ENCODE peak calls at places on chromosomes 2 and 18, in four cellular contexts. F, V, W and B are unnamed samples.

GRCh38 chr2:231200805-231201474 is 2.5 kb downstream of the ARMC9 start:
- DNase-seq in F (no peak), V (peak), W (no peak), B (peak)

GRCh38 chr2:181165199-181165868 is 184.9 kb downstream of the UBE2E3 start:
- DNase-seq in F (no peak), V (no peak), W (no peak), B (no peak)

GRCh38 chr2:2771721-2772411 is 440.8 kb upstream of the MYT1L start:
- DNase-seq in F (peak), V (no peak), W (no peak), B (no peak)

GRCh38 chr2:230416061-230416721 is at the start of gene SP100:
- DNase-seq in F (peak), V (peak), W (peak), B (peak)

GRCh38 chr2:26876260-26876659 is 28.3 kb downstream of the DPYSL5 start:
- DNase-seq in F (no peak), V (no peak), W (no peak), B (no peak)

GRCh38 chr2:111071480-111072143 is 49.1 kb upstream of the BCL2L11 start:
- DNase-seq in F (no peak), V (peak), W (peak), B (peak)

GRCh38 chr2:16613475-16613874 is 52.2 kb downstream of the CYRIA start:
- DNase-seq in F (no peak), V (peak), W (peak), B (peak)

GRCh38 chr2:227818569-227819397 is 5.1 kb downstream of the CCL20 start:
- DNase-seq in F (peak), V (no peak), W (peak), B (peak)

GRCh38 chr2:166126014-166126639 is 1.7 kb downstream of the SCN1A start:
- DNase-seq in F (peak), V (no peak), W (no peak), B (no peak)

GRCh38 chr2:196601430-196602306 is 37.8 kb upstream of the CCDC150 start:
- DNase-seq in F (no peak), V (peak), W (peak), B (peak)

GRCh38 chr2:216590780-216591179 is 42.4 kb upstream of the IGFBP2 start:
- DNase-seq in F (no peak), V (no peak), W (peak), B (no peak)

GRCh38 chr2:27249891-27250651 is 12.8 kb downstream of the SLC30A3 start:
- DNase-seq in F (peak), V (peak), W (peak), B (no peak)

GRCh38 chr2:239239607-239240479 is 161.0 kb downstream of the HDAC4 start:
- DNase-seq in F (no peak), V (no peak), W (no peak), B (no peak)

GRCh38 chr2:225173909-225174308 is 131.6 kb upstream of the DOCK10 start:
- DNase-seq in F (no peak), V (no peak), W (no peak), B (no peak)

GRCh38 chr2:239303711-239304532 is 96.9 kb downstream of the HDAC4 start:
- DNase-seq in F (peak), V (no peak), W (no peak), B (no peak)

GRCh38 chr2:27027211-27027651 is 5.5 kb upstream of the TMEM214 start:
- DNase-seq in F (no peak), V (no peak), W (no peak), B (no peak)

GRCh38 chr2:45168731-45169338 is 159.6 kb upstream of the SIX2 start:
- DNase-seq in F (no peak), V (peak), W (peak), B (peak)

GRCh38 chr2:10680957-10681356 is 8.8 kb downstream of the NOL10 start:
- DNase-seq in F (no peak), V (peak), W (no peak), B (no peak)

GRCh38 chr2:121319941-121320340 is 34.9 kb upstream of the TFCP2L1 start:
- DNase-seq in F (no peak), V (no peak), W (no peak), B (no peak)

GRCh38 chr2:165584126-165584525 is 114.6 kb downstream of the CSRNP3 start:
- DNase-seq in F (no peak), V (no peak), W (no peak), B (no peak)

GRCh38 chr2:136112949-136113766 is 4.8 kb downstream of the CXCR4 start:
- DNase-seq in F (no peak), V (no peak), W (no peak), B (no peak)

GRCh38 chr18:10453261-10453884 is 1.1 kb upstream of the APCDD1 start:
- DNase-seq in F (no peak), V (no peak), W (no peak), B (no peak)

GRCh38 chr2:103138123-103138886 is 376.5 kb downstream of the TMEM182 start:
- DNase-seq in F (no peak), V (no peak), W (no peak), B (no peak)

GRCh38 chr2:37306024-37306423 is 18.6 kb downstream of the PRKD3 start:
- DNase-seq in F (no peak), V (no peak), W (no peak), B (no peak)

GRCh38 chr18:58565021-58565420 is 63.9 kb downstream of the ALPK2 start:
- DNase-seq in F (no peak), V (no peak), W (no peak), B (no peak)

GRCh38 chr2:8203354-8203753 is 478.5 kb upstream of the ID2 start:
- DNase-seq in F (no peak), V (no peak), W (no peak), B (no peak)

GRCh38 chr2:47339745-47340541 is 63.0 kb upstream of the MSH2 start:
- DNase-seq in F (no peak), V (peak), W (peak), B (peak)

GRCh38 chr2:86695053-86695691 is 24.9 kb upstream of the RMND5A start:
- DNase-seq in F (no peak), V (peak), W (peak), B (peak)

GRCh38 chr2:213627054-213627710 is 342.9 kb downstream of the SPAG16 start:
- DNase-seq in F (no peak), V (no peak), W (no peak), B (no peak)

GRCh38 chr18:32469691-32470131 is 971 bp downstream of the GAREM1 start:
- DNase-seq in F (no peak), V (peak), W (no peak), B (peak)

GRCh38 chr2:138762515-138762914 is 17.7 kb downstream of the NXPH2 start:
- DNase-seq in F (no peak), V (no peak), W (no peak), B (no peak)

GRCh38 chr2:129707800-129708199 is 271.7 kb upstream of the RAB6C start:
- DNase-seq in F (no peak), V (no peak), W (no peak), B (no peak)

GRCh38 chr2:215711484-215712034 is 275.7 kb upstream of the FN1 start:
- DNase-seq in F (no peak), V (peak), W (peak), B (no peak)

GRCh38 chr2:43088148-43089073 is 138.0 kb downstream of the ZFP36L2 start:
- DNase-seq in F (no peak), V (peak), W (peak), B (no peak)

GRCh38 chr2:69514406-69514805 is 77.2 kb upstream of the NFU1 start:
- DNase-seq in F (no peak), V (no peak), W (no peak), B (no peak)